ENCODE peak calls at places on chromosomes 12 and 14, in ten cellular contexts. Q is HL-60, S is breast epithelium, F is SK-N-SH, J is K562, W is transverse colon, V is HepG2, Y is GM23338, A is H1, N is sigmoid colon. O is an unnamed sample.

GRCh38 chr14:86462193-86462592 is 932.2 kb downstream of the FLRT2 start:
- DNase-seq in Q (peak), S (no peak), F (no peak), J (peak), W (no peak), V (peak), Y (peak), A (no peak), N (no peak), O (no peak)

GRCh38 chr12:12398026-12398859 is 41.4 kb downstream of the BORCS5 start:
- DNase-seq in Q (no peak), S (peak), F (no peak), J (no peak), W (peak), V (peak), Y (no peak), A (no peak), N (peak), O (peak)

GRCh38 chr14:68794856-68795601 is 2.2 kb upstream of the ZFP36L1 start:
- DNase-seq in Q (no peak), S (peak), F (peak), J (peak), W (peak), V (no peak), Y (peak), A (no peak), N (peak), O (peak)

GRCh38 chr14:91402278-91403068 is 15.1 kb downstream of the CCDC88C start:
- DNase-seq in Q (peak), S (no peak), F (no peak), J (peak), W (peak), V (no peak), Y (no peak), A (no peak), N (no peak), O (no peak)

GRCh38 chr12:46361667-46362034 is 10.9 kb downstream of the SLC38A2 start:
- DNase-seq in Q (no peak), S (no peak), F (no peak), J (no peak), W (no peak), V (no peak), Y (no peak), A (no peak), N (no peak), O (no peak)

GRCh38 chr12:66365718-66366485 is 63.6 kb downstream of the HELB start:
- DNase-seq in Q (peak), S (no peak), F (no peak), J (no peak), W (no peak), V (no peak), Y (no peak), A (no peak), N (no peak), O (no peak)

GRCh38 chr12:77488041-77488620 is 342.6 kb upstream of the NAV3 start:
- DNase-seq in Q (no peak), S (no peak), F (no peak), J (no peak), W (no peak), V (no peak), Y (no peak), A (no peak), N (no peak), O (no peak)

GRCh38 chr12:115632323-115632722 is 645.2 kb downstream of the MED13L start:
- DNase-seq in Q (no peak), S (no peak), F (no peak), J (no peak), W (no peak), V (no peak), Y (peak), A (no peak), N (no peak), O (no peak)

GRCh38 chr12:79690606-79691298 is at the start of gene PAWR:
- DNase-seq in Q (no peak), S (peak), F (peak), J (no peak), W (peak), V (peak), Y (peak), A (peak), N (peak), O (no peak)

GRCh38 chr12:124191024-124191359 is 103.9 kb upstream of the RFLNA start:
- DNase-seq in Q (no peak), S (no peak), F (peak), J (peak), W (no peak), V (no peak), Y (peak), A (no peak), N (no peak), O (no peak)

GRCh38 chr12:26768611-26769603 is 64.1 kb downstream of the ITPR2 start:
- DNase-seq in Q (no peak), S (no peak), F (no peak), J (no peak), W (no peak), V (peak), Y (no peak), A (no peak), N (no peak), O (no peak)

GRCh38 chr12:19648173-19648572 is 208.9 kb downstream of the AEBP2 start:
- DNase-seq in Q (peak), S (no peak), F (no peak), J (no peak), W (no peak), V (no peak), Y (no peak), A (no peak), N (no peak), O (peak)

GRCh38 chr12:132161046-132161781 is 17.0 kb downstream of the NOC4L start:
- DNase-seq in Q (no peak), S (no peak), F (peak), J (no peak), W (no peak), V (no peak), Y (no peak), A (no peak), N (no peak), O (no peak)

GRCh38 chr12:43761535-43761934 is 2.8 kb downstream of the IRAK4 start:
- DNase-seq in Q (no peak), S (no peak), F (no peak), J (peak), W (no peak), V (no peak), Y (no peak), A (no peak), N (no peak), O (no peak)

GRCh38 chr12:120822832-120823503 is 81.2 kb downstream of the SPPL3 start:
- DNase-seq in Q (no peak), S (no peak), F (no peak), J (no peak), W (no peak), V (no peak), Y (peak), A (no peak), N (no peak), O (no peak)

GRCh38 chr12:20722142-20722541 is 27.0 kb downstream of the SLCO1C1 start:
- DNase-seq in Q (no peak), S (no peak), F (no peak), J (no peak), W (peak), V (no peak), Y (no peak), A (no peak), N (no peak), O (no peak)

GRCh38 chr14:68047910-68048309 is 228.3 kb downstream of the RAD51B start:
- DNase-seq in Q (no peak), S (no peak), F (no peak), J (no peak), W (no peak), V (no peak), Y (no peak), A (no peak), N (no peak), O (no peak)

GRCh38 chr12:3090238-3091029 is 13.3 kb downstream of the TSPAN9 start:
- DNase-seq in Q (no peak), S (no peak), F (peak), J (no peak), W (no peak), V (peak), Y (no peak), A (no peak), N (no peak), O (no peak)

GRCh38 chr12:47725893-47726292 is 603 bp upstream of the ENDOU start:
- DNase-seq in Q (no peak), S (no peak), F (no peak), J (no peak), W (no peak), V (no peak), Y (no peak), A (no peak), N (peak), O (no peak)

GRCh38 chr12:96108321-96108720 is 72.9 kb upstream of the LTA4H start:
- DNase-seq in Q (peak), S (no peak), F (no peak), J (peak), W (peak), V (no peak), Y (peak), A (no peak), N (peak), O (no peak)

GRCh38 chr12:32296541-32296940 is 102.8 kb upstream of the FGD4 start:
- DNase-seq in Q (no peak), S (no peak), F (no peak), J (no peak), W (no peak), V (no peak), Y (no peak), A (no peak), N (no peak), O (no peak)

GRCh38 chr12:77204055-77204454 is 138.7 kb upstream of the E2F7 start:
- DNase-seq in Q (no peak), S (no peak), F (no peak), J (no peak), W (no peak), V (no peak), Y (peak), A (no peak), N (no peak), O (no peak)

GRCh38 chr14:26389646-26390508 is 208.0 kb downstream of the NOVA1 start:
- DNase-seq in Q (no peak), S (no peak), F (no peak), J (no peak), W (no peak), V (no peak), Y (no peak), A (no peak), N (no peak), O (no peak)

GRCh38 chr12:5395443-5396401 is 36.2 kb upstream of the NTF3 start:
- DNase-seq in Q (no peak), S (no peak), F (no peak), J (peak), W (no peak), V (no peak), Y (peak), A (no peak), N (no peak), O (peak)

GRCh38 chr14:26276757-26277156 is 321.1 kb downstream of the NOVA1 start:
- DNase-seq in Q (no peak), S (no peak), F (no peak), J (no peak), W (no peak), V (no peak), Y (peak), A (no peak), N (no peak), O (no peak)

GRCh38 chr14:68512088-68512487 is 280.8 kb downstream of the ZFP36L1 start:
- DNase-seq in Q (no peak), S (no peak), F (peak), J (no peak), W (no peak), V (no peak), Y (no peak), A (no peak), N (no peak), O (no peak)

GRCh38 chr14:57526942-57527341 is 33.3 kb upstream of the CCDC198 start:
- DNase-seq in Q (no peak), S (no peak), F (no peak), J (peak), W (no peak), V (peak), Y (peak), A (peak), N (no peak), O (no peak)

GRCh38 chr12:4621511-4621910 is 27.3 kb downstream of the AKAP3 start:
- DNase-seq in Q (no peak), S (no peak), F (no peak), J (no peak), W (no peak), V (no peak), Y (no peak), A (no peak), N (no peak), O (no peak)

DNA sequence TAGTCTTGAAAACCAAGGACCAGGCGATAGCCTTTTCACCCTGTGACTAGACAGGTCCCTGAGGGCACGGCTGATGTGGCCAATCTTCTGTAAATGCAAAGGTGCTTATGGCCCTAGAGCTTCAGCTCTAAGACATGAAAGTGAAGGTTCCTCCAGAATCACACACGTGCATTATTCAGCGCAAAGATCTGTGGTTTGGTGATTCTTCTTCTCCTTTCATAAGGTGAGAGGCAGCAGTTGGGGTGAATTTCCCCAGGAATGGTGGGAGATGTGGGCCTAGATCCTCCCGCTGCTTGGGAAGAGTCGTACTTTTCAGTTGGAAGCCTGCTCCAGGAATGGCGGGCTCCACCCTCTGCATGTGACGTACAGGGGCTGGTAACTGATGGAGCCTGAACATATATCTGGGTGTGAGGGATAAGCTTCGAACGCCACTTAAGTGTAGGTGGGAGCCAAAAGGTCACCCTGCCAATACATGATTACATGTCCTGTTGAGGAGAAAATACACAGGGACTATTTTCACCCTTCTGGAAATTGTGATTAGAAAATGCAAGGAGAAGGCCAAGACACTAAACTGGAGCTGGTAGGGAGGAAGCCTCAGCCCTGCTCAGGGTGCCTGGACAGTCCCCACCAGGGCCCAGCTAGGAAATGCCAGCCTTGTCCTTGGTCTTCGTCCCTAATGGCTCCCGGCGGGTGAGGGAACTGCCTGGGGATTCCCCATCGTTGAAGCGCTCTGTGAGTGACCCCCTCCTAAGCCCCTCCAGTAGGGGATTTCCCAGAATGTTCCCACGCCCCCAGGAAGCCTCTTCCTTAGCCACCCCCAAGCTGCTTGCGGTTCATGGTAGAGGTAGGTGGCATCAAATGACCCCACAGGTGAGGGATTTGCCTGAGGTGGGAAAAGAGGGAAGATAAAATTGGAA is 17.6 kb downstream of the BATF start:
- DNase-seq in Q (no peak), S (no peak), F (no peak), J (peak), W (no peak), V (no peak), Y (peak), A (no peak), N (no peak), O (no peak)
- TF ChIP-seq POLR2AphosphoS5 in Q (no peak), S (no peak), F (no peak), J (peak), W (no peak), V (no peak), Y (no peak), A (no peak), N (no peak), O (no peak)

GRCh38 chr12:127051139-127051538 is 1215.8 kb upstream of the TMEM132C start:
- DNase-seq in Q (no peak), S (no peak), F (no peak), J (no peak), W (no peak), V (no peak), Y (no peak), A (no peak), N (no peak), O (no peak)

GRCh38 chr12:127054531-127054930 is 1212.4 kb upstream of the TMEM132C start:
- DNase-seq in Q (no peak), S (no peak), F (no peak), J (no peak), W (no peak), V (no peak), Y (no peak), A (no peak), N (no peak), O (peak)

DNA sequence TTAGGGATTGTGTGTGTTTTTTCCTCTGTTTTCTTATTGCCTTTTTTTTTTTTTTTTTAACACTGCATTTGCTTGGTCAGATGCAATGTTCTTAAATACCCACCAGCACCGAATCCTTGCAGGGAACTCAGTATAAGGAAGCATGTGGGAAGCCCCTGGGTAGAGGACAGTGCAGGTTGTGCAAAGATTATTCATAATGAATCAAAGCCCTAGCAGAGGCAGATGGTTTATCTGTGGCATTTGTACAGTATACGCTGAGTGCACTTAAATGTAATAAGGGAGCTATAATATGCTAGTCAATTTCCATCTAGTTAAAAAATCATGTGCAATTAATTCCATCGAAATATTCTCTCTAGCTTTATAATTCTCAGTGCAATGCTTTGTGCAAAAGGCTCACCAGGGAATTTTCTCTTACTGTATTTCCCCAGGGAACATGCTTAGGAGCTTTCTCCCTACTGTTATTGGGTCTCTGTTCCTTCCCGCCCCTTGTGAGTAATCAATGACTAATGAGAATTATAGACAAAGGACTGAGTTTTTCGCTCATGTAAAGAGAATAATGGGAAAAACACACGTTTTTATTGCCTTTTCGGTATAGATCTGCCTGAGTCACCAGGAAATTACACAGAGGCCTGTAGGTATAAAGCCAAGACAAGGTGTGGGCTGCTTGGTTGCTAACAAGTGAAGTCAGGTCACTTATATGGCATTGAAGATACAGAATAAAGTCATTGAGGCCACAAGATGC is 1214.3 kb upstream of the TMEM132C start:
- DNase-seq in Q (no peak), S (no peak), F (no peak), J (no peak), W (no peak), V (no peak), Y (no peak), A (no peak), N (no peak), O (no peak)
- TF ChIP-seq POLR2AphosphoS5 in Q (no peak), S (no peak), F (no peak), J (no peak), W (no peak), V (no peak), Y (no peak), A (no peak), N (no peak), O (no peak)

GRCh38 chr14:94753067-94753466 is 16.8 kb downstream of the GSC start:
- DNase-seq in Q (no peak), S (no peak), F (no peak), J (no peak), W (no peak), V (no peak), Y (no peak), A (no peak), N (peak), O (no peak)
- TF ChIP-seq POLR2AphosphoS5 in Q (no peak), S (no peak), F (no peak), J (no peak), W (no peak), V (no peak), Y (no peak), A (no peak), N (no peak), O (no peak)

GRCh38 chr14:45947785-45948184 is 694.8 kb upstream of the MIS18BP1 start:
- DNase-seq in Q (no peak), S (no peak), F (no peak), J (no peak), W (no peak), V (no peak), Y (no peak), A (no peak), N (no peak), O (no peak)
- TF ChIP-seq POLR2AphosphoS5 in Q (no peak), S (no peak), F (no peak), J (no peak), W (no peak), V (no peak), Y (no peak), A (no peak), N (no peak), O (no peak)

DNA sequence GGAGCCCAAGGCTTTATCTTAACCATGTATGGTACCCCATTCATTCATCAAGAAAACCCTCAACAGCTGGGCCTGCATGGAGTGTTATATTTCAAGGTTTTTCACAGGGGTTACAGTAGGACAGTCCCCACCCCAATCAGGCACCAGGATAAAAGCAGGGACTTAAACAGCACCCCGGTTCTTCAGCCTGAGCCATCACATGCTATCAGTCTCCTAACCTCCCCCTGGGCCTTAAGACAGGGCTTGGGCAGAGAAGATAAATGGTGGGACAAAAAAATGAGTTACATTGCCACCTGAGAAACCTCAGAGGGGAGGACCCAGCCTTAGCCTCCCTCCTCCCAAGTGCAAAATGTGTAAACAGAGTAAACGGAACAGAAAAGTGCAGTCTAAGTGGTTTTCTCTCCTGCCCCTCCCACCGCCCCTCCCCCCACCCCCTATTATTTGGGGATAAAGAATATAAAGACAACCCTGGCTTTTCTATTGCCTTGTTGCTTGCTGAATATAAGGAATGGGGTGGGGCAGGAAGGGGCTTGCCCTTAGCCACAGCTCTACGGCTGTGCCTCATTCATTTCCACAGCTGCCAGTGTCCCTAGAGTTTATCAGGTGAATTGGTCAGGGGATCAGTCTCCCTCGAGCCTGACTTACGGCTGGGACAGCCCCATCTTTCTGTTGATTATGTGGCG is 18.7 kb downstream of the MAP3K12 start:
- DNase-seq in Q (no peak), S (no peak), F (no peak), J (no peak), W (no peak), V (no peak), Y (no peak), A (no peak), N (peak), O (no peak)
- TF ChIP-seq POLR2AphosphoS5 in Q (no peak), S (no peak), F (peak), J (peak), W (no peak), V (no peak), Y (no peak), A (peak), N (no peak), O (no peak)

DNA sequence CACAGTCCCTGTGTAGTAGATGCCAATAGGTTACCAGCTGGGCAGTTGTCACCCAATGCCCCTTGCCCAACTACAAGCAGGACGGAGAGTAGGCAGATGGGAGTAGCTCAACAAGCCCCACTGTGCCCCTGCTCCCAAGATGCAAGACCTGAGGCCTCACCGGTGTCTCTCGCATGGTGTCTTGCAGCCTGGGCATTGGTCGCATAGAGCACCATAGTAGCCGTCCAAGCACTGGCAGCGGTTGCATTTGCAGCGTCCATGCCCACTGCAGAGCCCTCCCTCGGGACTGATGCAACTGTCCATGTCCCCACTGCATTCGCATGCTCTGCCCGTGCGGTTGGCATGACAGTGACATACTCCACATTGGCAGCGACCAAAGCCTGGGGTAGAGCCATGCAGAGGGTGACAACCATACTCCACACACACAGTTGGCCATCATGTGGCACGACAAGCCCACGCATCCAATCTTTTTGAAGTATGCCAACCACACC is 11.9 kb upstream of the CSAD start:
- DNase-seq in Q (no peak), S (no peak), F (no peak), J (no peak), W (no peak), V (no peak), Y (no peak), A (no peak), N (no peak), O (no peak)
- TF ChIP-seq POLR2AphosphoS5 in Q (peak), S (no peak), F (no peak), J (no peak), W (no peak), V (no peak), Y (no peak), A (no peak), N (peak), O (no peak)

O was measured in esophagus muscularis mucosa.